ENCODE peak calls at places on chromosome 7, in six cellular contexts. U, C, E, B, N and Y are unnamed samples.
A peak's percentile ranks its signal among the peaks of the same experiment; 100 is the strongest.

GRCh38 chr7:134845461-134845860 is 66.0 kb downstream of the CALD1 start:
- DNase-seq in U (no peak), C (no peak), E (no peak), B (peak; percentile 38), N (no peak), Y (no peak)

GRCh38 chr7:154564676-154565075 is 438.2 kb downstream of the PAXIP1 start:
- DNase-seq in C (no peak), B (no peak), E (no peak), U (no peak), N (no peak), Y (no peak)

GRCh38 chr7:106765727-106766355 is 99.2 kb upstream of the PIK3CG start:
- DNase-seq in N (no peak), C (no peak), B (no peak), U (no peak), E (no peak), Y (no peak)

GRCh38 chr7:117212969-117213877 is 109.6 kb downstream of the WNT2 start:
- DNase-seq in B (peak; percentile 51), U (peak; percentile 57), C (peak; percentile 43), N (peak; percentile 19), E (peak; percentile 53), Y (no peak)

GRCh38 chr7:88215295-88215694 is 4.5 kb downstream of the SRI start:
- DNase-seq in E (no peak), C (no peak), B (no peak), N (no peak), U (no peak), Y (no peak)

GRCh38 chr7:95096123-95096395 is 188.7 kb downstream of the PPP1R9A start:
- DNase-seq in E (no peak), U (no peak), N (no peak), C (no peak), B (no peak), Y (no peak)

GRCh38 chr7:134767567-134768168 is 11.8 kb upstream of the CALD1 start:
- DNase-seq in C (no peak), U (no peak), B (no peak), N (no peak), E (no peak), Y (no peak)

GRCh38 chr7:11166051-11166450 is 192.4 kb downstream of the PHF14 start:
- DNase-seq in E (no peak), U (no peak), N (no peak), B (no peak), C (no peak), Y (no peak)

GRCh38 chr7:22559829-22560489 is 60.0 kb upstream of the STEAP1B start:
- DNase-seq in U (peak; percentile 63), E (peak; percentile 70), B (peak; percentile 71), N (peak; percentile 56), C (peak; percentile 65), Y (no peak)

GRCh38 chr7:49422564-49422963 is 350.9 kb upstream of the VWC2 start:
- DNase-seq in B (no peak), E (no peak), N (no peak), C (no peak), U (no peak), Y (no peak)

GRCh38 chr7:108455833-108456677 is at the start of gene NRCAM:
- DNase-seq in E (peak; percentile 88), U (peak; percentile 44), B (no peak), C (peak; percentile 15), N (no peak), Y (peak; percentile 80)

GRCh38 chr7:55502988-55503514 is 69.3 kb downstream of the VOPP1 start:
- DNase-seq in C (no peak), E (no peak), B (no peak), U (no peak), N (no peak), Y (no peak)

GRCh38 chr7:29337628-29338116 is 143.1 kb downstream of the CHN2 start:
- DNase-seq in B (no peak), C (no peak), U (no peak), N (no peak), E (no peak), Y (no peak)

GRCh38 chr7:92956575-92956974 is 120.2 kb upstream of the CDK6 start:
- DNase-seq in U (no peak), C (no peak), E (no peak), N (no peak), B (no peak), Y (no peak)

GRCh38 chr7:26147030-26147429 is 5.0 kb upstream of the NFE2L3 start:
- DNase-seq in N (no peak), U (no peak), B (no peak), C (no peak), E (no peak), Y (no peak)

GRCh38 chr7:94618134-94618533 is 37.8 kb downstream of the SGCE start:
- DNase-seq in B (no peak), C (no peak), U (no peak), E (no peak), N (no peak), Y (no peak)

GRCh38 chr7:88224596-88225275 is 4.9 kb upstream of the SRI start:
- DNase-seq in C (no peak), B (no peak), E (no peak), N (no peak), U (no peak), Y (no peak)

GRCh38 chr7:2520808-2521146 is 1.2 kb downstream of the LFNG start:
- DNase-seq in U (no peak), N (no peak), C (peak; percentile 62), B (no peak), E (no peak), Y (no peak)

GRCh38 chr7:27283558-27283957 is 41.0 kb downstream of the EVX1 start:
- DNase-seq in C (no peak), E (no peak), B (no peak), N (no peak), U (no peak), Y (no peak)

GRCh38 chr7:136391371-136391770 is 414.2 kb upstream of the MTPN start:
- DNase-seq in N (no peak), E (no peak), B (no peak), U (no peak), C (no peak), Y (no peak)

GRCh38 chr7:78585958-78586357 is 787.4 kb downstream of the PHTF2 start:
- DNase-seq in U (no peak), N (no peak), C (no peak), B (no peak), E (no peak), Y (no peak)

GRCh38 chr7:20778063-20778721 is 8.5 kb downstream of the SP8 start:
- DNase-seq in C (peak; percentile 18), N (no peak), B (no peak), E (peak; percentile 39), U (peak; percentile 42), Y (peak; percentile 76)

GRCh38 chr7:139075031-139075652 is 34.4 kb downstream of the ZC3HAV1 start:
- DNase-seq in N (peak; percentile 29), E (peak; percentile 76), U (peak; percentile 65), C (peak; percentile 66), B (peak; percentile 56), Y (no peak)
- H3K27ac ChIP-seq in N (peak overlapping the region; percentile 68), E (no peak overlapping the region), U (no peak overlapping the region), C (peak overlapping the region; percentile 37), B (no peak overlapping the region), Y (peak overlapping the region; percentile 74)

GRCh38 chr7:45026984-45027773 is 27.2 kb downstream of the CCM2 start:
- DNase-seq in U (no peak), N (no peak), E (no peak), C (no peak), B (no peak), Y (peak; percentile 82)
- TF ChIP-seq POLR2A in U (no peak), N (no peak), E (peak; percentile 20), C (no peak), B (no peak), Y (no peak)

GRCh38 chr7:1246170-1246870 is 13.6 kb downstream of the UNCX start:
- DNase-seq in N (no peak), E (no peak), C (no peak), B (no peak), U (no peak), Y (no peak)
- H3K27me3 ChIP-seq in N (peaks cover 3% of the 10 kb centered on the region), E (peaks cover 70% of the 10 kb centered on the region), C (peaks cover 100% of the 10 kb centered on the region), B (no peaks in the 10 kb centered on the region), U (peaks cover 100% of the 10 kb centered on the region), Y (peaks cover 90% of the 10 kb centered on the region)

GRCh38 chr7:35757574-35757973 is 43.3 kb upstream of the SEPTIN7 start:
- DNase-seq in E (no peak), C (no peak), U (no peak), B (no peak), N (no peak), Y (no peak)

GRCh38 chr7:35762781-35763180 is 38.1 kb upstream of the SEPTIN7 start:
- DNase-seq in U (no peak), N (no peak), C (no peak), B (no peak), E (no peak), Y (no peak)

GRCh38 chr7:35758421-35758820 is 42.4 kb upstream of the SEPTIN7 start:
- DNase-seq in C (no peak), E (no peak), U (no peak), N (no peak), B (no peak), Y (no peak)

GRCh38 chr7:35760082-35760770 is 40.6 kb upstream of the SEPTIN7 start:
- DNase-seq in C (no peak), N (no peak), E (no peak), U (no peak), B (no peak), Y (no peak)

GRCh38 chr7:35761882-35762720 is 38.8 kb upstream of the SEPTIN7 start:
- DNase-seq in C (no peak), B (no peak), N (no peak), U (no peak), E (no peak), Y (no peak)
- H3K27ac ChIP-seq in C (no peak overlapping the region), B (no peak overlapping the region), N (no peak overlapping the region), U (no peak overlapping the region), E (no peak overlapping the region), Y (no peak overlapping the region)

DNA sequence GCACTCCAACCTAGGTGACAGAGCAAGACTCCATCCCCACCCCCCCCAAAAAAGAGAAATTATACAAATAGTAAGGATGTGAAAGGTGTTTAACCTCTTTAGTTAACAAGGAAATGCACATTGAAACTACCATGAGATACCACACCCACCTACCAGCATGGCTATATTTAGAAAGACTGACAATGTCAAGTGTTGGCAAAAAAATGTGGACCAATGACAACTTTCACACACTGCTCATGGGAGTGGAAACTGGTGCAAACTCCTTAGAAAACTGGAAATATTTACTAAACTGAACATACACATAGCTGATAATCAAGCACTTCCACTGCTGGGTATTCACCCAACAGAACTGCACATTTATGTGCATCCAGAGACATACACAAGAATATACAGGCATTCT is 23.3 kb upstream of the NRF1 start:
- DNase-seq in N (no peak), U (no peak), C (no peak), E (no peak), B (no peak), Y (no peak)
- TF ChIP-seq POLR2A in N (no peak), U (no peak), C (no peak), E (no peak), B (no peak), Y (no peak)

GRCh38 chr7:150992051-150992640 is 1.3 kb downstream of the NOS3 start:
- DNase-seq in C (no peak), B (no peak), U (no peak), E (no peak), N (no peak), Y (no peak)

GRCh38 chr7:150993511-150993910 is 2.7 kb downstream of the NOS3 start:
- DNase-seq in B (no peak), C (no peak), E (no peak), U (no peak), N (no peak), Y (peak; percentile 87)

GRCh38 chr7:150994141-150994837 is 3.5 kb downstream of the NOS3 start:
- DNase-seq in U (no peak), E (no peak), B (no peak), C (no peak), N (no peak), Y (peak; percentile 88)

GRCh38 chr7:150994838-150995510 is 4.2 kb downstream of the NOS3 start:
- DNase-seq in U (no peak), C (no peak), E (no peak), B (no peak), N (no peak), Y (no peak)

GRCh38 chr7:150992833-150993302 is 2.1 kb downstream of the NOS3 start:
- DNase-seq in B (no peak), N (no peak), E (no peak), U (no peak), C (no peak), Y (peak; percentile 87)
- H3K27me3 ChIP-seq in B (no peaks in the 10 kb centered on the region), N (no peaks in the 10 kb centered on the region), E (no peaks in the 10 kb centered on the region), U (peaks cover 31% of the 10 kb centered on the region), C (peaks cover 7% of the 10 kb centered on the region), Y (peaks cover 6% of the 10 kb centered on the region)